ENCODE peak calls at places on chromosomes 4 and X, in ten cellular contexts. O, Z, Q, S, A, L, K, N, I and C are unnamed samples.

GRCh38 chr4:144356941-144357381 is 216.4 kb upstream of the GYPA start:
- DNase-seq in K (no peak), S (no peak), L (no peak), O (no peak), Q (no peak), N (peak; percentile 65), I (no peak), Z (peak; percentile 57), A (no peak), C (no peak)

GRCh38 chrX:69163936-69164741 is 1.1 kb downstream of the PJA1 start:
- DNase-seq in O (no peak), K (peak; percentile 19), S (peak; percentile 31), N (no peak), Z (peak; percentile 55), Q (no peak), L (peak; percentile 25), A (peak; percentile 16), I (no peak), C (no peak)

GRCh38 chrX:120271218-120271617 is 20.6 kb downstream of the ZBTB33 start:
- DNase-seq in I (no peak), Q (no peak), A (no peak), L (no peak), K (no peak), Z (no peak), N (no peak), S (no peak), O (peak; percentile 16), C (no peak)

GRCh38 chr4:6480532-6481088 is 8.2 kb upstream of the PPP2R2C start:
- DNase-seq in N (no peak), L (no peak), S (no peak), A (no peak), Q (no peak), O (peak; percentile 54), I (no peak), K (no peak), Z (no peak), C (no peak)

GRCh38 chr4:87521757-87522374 is 7.3 kb downstream of the SPARCL1 start:
- DNase-seq in S (peak; percentile 63), K (no peak), Q (peak; percentile 35), Z (no peak), A (peak; percentile 49), O (peak; percentile 91), L (no peak), N (no peak), I (no peak), C (no peak)

GRCh38 chrX:97705936-97706335 is 822.2 kb downstream of the RPA4 start:
- DNase-seq in A (peak; percentile 68), Q (no peak), S (no peak), Z (no peak), O (no peak), K (no peak), L (no peak), I (no peak), N (peak; percentile 48), C (no peak)

GRCh38 chrX:96729868-96730643 is 45.4 kb downstream of the DIAPH2 start:
- DNase-seq in L (no peak), Z (no peak), A (no peak), I (no peak), Q (no peak), S (no peak), N (no peak), K (no peak), O (no peak), C (no peak)

GRCh38 chrX:124699876-124700275 is 353.5 kb downstream of the SH2D1A start:
- DNase-seq in O (no peak), S (no peak), Q (no peak), Z (no peak), L (no peak), A (no peak), I (no peak), N (no peak), K (no peak), C (no peak)

GRCh38 chr4:94636004-94636403 is 121.8 kb upstream of the BMPR1B start:
- DNase-seq in K (no peak), A (peak; percentile 52), S (no peak), L (no peak), N (no peak), Z (no peak), I (peak; percentile 59), Q (no peak), O (no peak), C (no peak)

GRCh38 chr4:105189855-105190650 is 43.4 kb downstream of the TET2 start:
- DNase-seq in L (no peak), Q (no peak), Z (no peak), O (no peak), I (no peak), A (no peak), S (no peak), K (no peak), N (no peak), C (no peak)

GRCh38 chr4:4327652-4328121 is 37.6 kb downstream of the ZBTB49 start:
- DNase-seq in Q (no peak), S (no peak), Z (peak; percentile 91), O (no peak), K (peak; percentile 17), A (peak; percentile 19), N (peak; percentile 74), L (no peak), I (no peak), C (no peak)

GRCh38 chrX:153725039-153725831 is 579 bp downstream of the ABCD1 start:
- DNase-seq in N (peak; percentile 24), S (no peak), A (no peak), K (no peak), I (no peak), L (no peak), O (no peak), Z (peak; percentile 38), Q (no peak), C (no peak)

GRCh38 chr4:94036964-94037363 is 170.7 kb upstream of the SMARCAD1 start:
- DNase-seq in N (no peak), L (no peak), I (no peak), K (no peak), Z (peak; percentile 14), O (no peak), Q (no peak), A (peak; percentile 2), S (no peak), C (no peak)

GRCh38 chrX:114152130-114152529 is 431.8 kb upstream of the HTR2C start:
- DNase-seq in S (no peak), L (no peak), A (peak; percentile 0), K (no peak), I (peak; percentile 34), Z (no peak), Q (peak; percentile 37), N (no peak), O (peak; percentile 65), C (no peak)

GRCh38 chr4:138241281-138242075 is 671 bp downstream of the SLC7A11 start:
- DNase-seq in I (no peak), S (no peak), N (peak; percentile 19), O (no peak), Z (peak; percentile 30), A (peak; percentile 84), Q (no peak), L (no peak), K (no peak), C (no peak)

GRCh38 chr4:66555301-66555700 is 885.0 kb upstream of the EPHA5 start:
- DNase-seq in O (peak; percentile 67), L (no peak), N (no peak), S (no peak), K (no peak), I (peak; percentile 68), Z (no peak), Q (no peak), A (peak; percentile 97), C (no peak)

GRCh38 chrX:11429543-11430085 is 136.4 kb downstream of the AMELX start:
- DNase-seq in K (no peak), Z (no peak), A (no peak), O (peak; percentile 37), Q (no peak), I (no peak), L (no peak), S (no peak), N (no peak), C (no peak)

GRCh38 chrX:153318811-153319210 is 2.8 kb downstream of the PNMA6F start:
- DNase-seq in S (no peak), A (no peak), O (no peak), Z (no peak), N (no peak), L (no peak), Q (no peak), K (no peak), I (no peak), C (no peak)

GRCh38 chr4:12123709-12124108 is 695.0 kb upstream of the HS3ST1 start:
- DNase-seq in O (no peak), Q (no peak), I (no peak), S (no peak), L (no peak), A (no peak), N (no peak), K (no peak), Z (no peak), C (peak; percentile 17)

GRCh38 chrX:140389331-140389730 is 115.5 kb downstream of the SOX3 start:
- DNase-seq in O (no peak), Z (no peak), I (no peak), N (no peak), A (no peak), S (no peak), L (no peak), K (no peak), Q (no peak), C (no peak)

GRCh38 chr4:113397114-113397701 is 347.8 kb downstream of the ANK2 start:
- DNase-seq in N (no peak), I (peak; percentile 44), Q (peak; percentile 95), L (no peak), O (no peak), Z (no peak), A (peak; percentile 85), S (no peak), K (peak; percentile 14), C (no peak)

GRCh38 chr4:39568805-39569204 is 41.6 kb upstream of the UGDH start:
- DNase-seq in S (no peak), O (peak; percentile 94), A (no peak), I (no peak), Z (no peak), L (no peak), N (no peak), Q (no peak), K (no peak), C (no peak)

GRCh38 chr4:67288964-67289363 is 256.3 kb downstream of the CENPC start:
- DNase-seq in I (peak; percentile 53), O (peak; percentile 3), Q (no peak), N (peak; percentile 52), A (peak; percentile 7), Z (peak; percentile 63), K (no peak), L (no peak), S (peak; percentile 32), C (no peak)

GRCh38 chr4:60683357-60683756 is 516.8 kb upstream of the ADGRL3 start:
- DNase-seq in A (peak; percentile 98), N (no peak), O (peak; percentile 34), Z (no peak), K (no peak), S (no peak), I (peak; percentile 52), Q (peak; percentile 93), L (no peak), C (no peak)

GRCh38 chrX:39440734-39441305 is 639.6 kb downstream of the MID1IP1 start:
- DNase-seq in Q (no peak), O (no peak), N (no peak), K (no peak), Z (no peak), I (no peak), L (no peak), A (no peak), S (no peak), C (no peak)

GRCh38 chr4:25443851-25444250 is 66.8 kb downstream of the ANAPC4 start:
- DNase-seq in I (no peak), O (no peak), Q (no peak), N (no peak), S (no peak), K (no peak), Z (no peak), A (no peak), L (no peak), C (no peak)

GRCh38 chr4:11691236-11691635 is 262.5 kb upstream of the HS3ST1 start:
- DNase-seq in A (no peak), O (no peak), Z (no peak), K (no peak), I (no peak), Q (no peak), S (no peak), L (no peak), N (no peak), C (no peak)

GRCh38 chrX:68196939-68197791 is 236.1 kb downstream of the OPHN1 start:
- DNase-seq in S (peak; percentile 3), L (no peak), I (peak; percentile 46), A (peak; percentile 47), O (peak; percentile 50), K (peak; percentile 24), Z (peak; percentile 72), N (peak; percentile 72), Q (peak; percentile 20), C (peak; percentile 28)